ENCODE peak calls at places on chromosomes 4 and X, in six cellular contexts. One of them, this sample, is unnamed.

GRCh38 chr4:184387351-184387750 is 87.0 kb downstream of the IRF2 start:
- DNase-seq in posterior vena cava: no peak
- DNase-seq in stimulated activated CD4-positive, alpha-beta T cell treated with anti-CD3 and anti-CD28 coated beads, TNF-alpha, amount 100 ng/mL, for 4 hours: no peak
- DNase-seq in upper lobe of right lung: no peak
- DNase-seq in right cardiac atrium: no peak
- DNase-seq in fibroblast of lung: no peak
- DNase-seq in this sample: no peak

GRCh38 chr4:110059556-110060191 is 138.7 kb downstream of the ELOVL6 start:
- DNase-seq in posterior vena cava: no peak
- DNase-seq in stimulated activated CD4-positive, alpha-beta T cell treated with anti-CD3 and anti-CD28 coated beads, TNF-alpha, amount 100 ng/mL, for 4 hours: no peak
- DNase-seq in upper lobe of right lung: no peak
- DNase-seq in right cardiac atrium: no peak
- DNase-seq in fibroblast of lung: no peak
- DNase-seq in this sample: no peak

GRCh38 chr4:56301181-56302076 is 85.9 kb downstream of the AASDH start:
- DNase-seq in posterior vena cava: peak
- DNase-seq in stimulated activated CD4-positive, alpha-beta T cell treated with anti-CD3 and anti-CD28 coated beads, TNF-alpha, amount 100 ng/mL, for 4 hours: peak
- DNase-seq in upper lobe of right lung: no peak
- DNase-seq in right cardiac atrium: peak
- DNase-seq in fibroblast of lung: peak
- DNase-seq in this sample: peak

GRCh38 chr4:120018786-120019185 is 47.9 kb downstream of the MAD2L1 start:
- DNase-seq in posterior vena cava: no peak
- DNase-seq in stimulated activated CD4-positive, alpha-beta T cell treated with anti-CD3 and anti-CD28 coated beads, TNF-alpha, amount 100 ng/mL, for 4 hours: no peak
- DNase-seq in upper lobe of right lung: no peak
- DNase-seq in right cardiac atrium: no peak
- DNase-seq in fibroblast of lung: peak
- DNase-seq in this sample: no peak

GRCh38 chr4:73019462-73020047 is 50.0 kb downstream of the COX18 start:
- DNase-seq in posterior vena cava: no peak
- DNase-seq in stimulated activated CD4-positive, alpha-beta T cell treated with anti-CD3 and anti-CD28 coated beads, TNF-alpha, amount 100 ng/mL, for 4 hours: no peak
- DNase-seq in upper lobe of right lung: no peak
- DNase-seq in right cardiac atrium: no peak
- DNase-seq in fibroblast of lung: peak
- DNase-seq in this sample: peak

GRCh38 chrX:103404225-103405008 is 28.1 kb downstream of the BEX3 start:
- DNase-seq in posterior vena cava: peak
- DNase-seq in stimulated activated CD4-positive, alpha-beta T cell treated with anti-CD3 and anti-CD28 coated beads, TNF-alpha, amount 100 ng/mL, for 4 hours: no peak
- DNase-seq in upper lobe of right lung: peak
- DNase-seq in right cardiac atrium: peak
- DNase-seq in fibroblast of lung: peak
- DNase-seq in this sample: peak

GRCh38 chr4:84342161-84342560 is 156.9 kb downstream of the NKX6-1 start:
- DNase-seq in posterior vena cava: no peak
- DNase-seq in stimulated activated CD4-positive, alpha-beta T cell treated with anti-CD3 and anti-CD28 coated beads, TNF-alpha, amount 100 ng/mL, for 4 hours: no peak
- DNase-seq in upper lobe of right lung: no peak
- DNase-seq in right cardiac atrium: no peak
- DNase-seq in fibroblast of lung: no peak
- DNase-seq in this sample: no peak

GRCh38 chr4:166198041-166198440 is 325.0 kb downstream of the TLL1 start:
- DNase-seq in posterior vena cava: no peak
- DNase-seq in stimulated activated CD4-positive, alpha-beta T cell treated with anti-CD3 and anti-CD28 coated beads, TNF-alpha, amount 100 ng/mL, for 4 hours: no peak
- DNase-seq in upper lobe of right lung: no peak
- DNase-seq in right cardiac atrium: no peak
- DNase-seq in fibroblast of lung: no peak
- DNase-seq in this sample: peak

GRCh38 chr4:163404080-163404479 is 60.4 kb downstream of the NPY5R start:
- DNase-seq in posterior vena cava: no peak
- DNase-seq in stimulated activated CD4-positive, alpha-beta T cell treated with anti-CD3 and anti-CD28 coated beads, TNF-alpha, amount 100 ng/mL, for 4 hours: no peak
- DNase-seq in upper lobe of right lung: no peak
- DNase-seq in right cardiac atrium: no peak
- DNase-seq in fibroblast of lung: no peak
- DNase-seq in this sample: no peak

GRCh38 chr4:83036991-83037390 is 2.0 kb downstream of the COPS4 start:
- DNase-seq in posterior vena cava: no peak
- DNase-seq in stimulated activated CD4-positive, alpha-beta T cell treated with anti-CD3 and anti-CD28 coated beads, TNF-alpha, amount 100 ng/mL, for 4 hours: no peak
- DNase-seq in upper lobe of right lung: no peak
- DNase-seq in right cardiac atrium: no peak
- DNase-seq in fibroblast of lung: no peak
- DNase-seq in this sample: no peak

GRCh38 chr4:174826660-174827059 is 2.4 kb downstream of the GLRA3 start:
- DNase-seq in posterior vena cava: no peak
- DNase-seq in stimulated activated CD4-positive, alpha-beta T cell treated with anti-CD3 and anti-CD28 coated beads, TNF-alpha, amount 100 ng/mL, for 4 hours: no peak
- DNase-seq in upper lobe of right lung: no peak
- DNase-seq in right cardiac atrium: no peak
- DNase-seq in fibroblast of lung: no peak
- DNase-seq in this sample: no peak

GRCh38 chrX:74931214-74931613 is 6.0 kb upstream of the NEXMIF start:
- DNase-seq in posterior vena cava: no peak
- DNase-seq in stimulated activated CD4-positive, alpha-beta T cell treated with anti-CD3 and anti-CD28 coated beads, TNF-alpha, amount 100 ng/mL, for 4 hours: no peak
- DNase-seq in upper lobe of right lung: no peak
- DNase-seq in right cardiac atrium: no peak
- DNase-seq in fibroblast of lung: no peak
- DNase-seq in this sample: no peak

GRCh38 chr4:53702334-53703266 is 111.3 kb upstream of the LNX1 start:
- DNase-seq in posterior vena cava: peak
- DNase-seq in stimulated activated CD4-positive, alpha-beta T cell treated with anti-CD3 and anti-CD28 coated beads, TNF-alpha, amount 100 ng/mL, for 4 hours: no peak
- DNase-seq in upper lobe of right lung: peak
- DNase-seq in right cardiac atrium: peak
- DNase-seq in fibroblast of lung: peak
- DNase-seq in this sample: peak

GRCh38 chr4:338759-339097 is 1.1 kb downstream of the ZNF141 start:
- DNase-seq in posterior vena cava: no peak
- DNase-seq in stimulated activated CD4-positive, alpha-beta T cell treated with anti-CD3 and anti-CD28 coated beads, TNF-alpha, amount 100 ng/mL, for 4 hours: no peak
- DNase-seq in upper lobe of right lung: no peak
- DNase-seq in right cardiac atrium: peak
- DNase-seq in fibroblast of lung: no peak
- DNase-seq in this sample: no peak

GRCh38 chrX:11757729-11758399 is at the start of gene MSL3:
- DNase-seq in posterior vena cava: peak
- DNase-seq in stimulated activated CD4-positive, alpha-beta T cell treated with anti-CD3 and anti-CD28 coated beads, TNF-alpha, amount 100 ng/mL, for 4 hours: peak
- DNase-seq in upper lobe of right lung: peak
- DNase-seq in right cardiac atrium: peak
- DNase-seq in fibroblast of lung: peak
- DNase-seq in this sample: peak

GRCh38 chrX:47232197-47232802 is 509 bp upstream of the USP11 start:
- DNase-seq in posterior vena cava: peak
- DNase-seq in stimulated activated CD4-positive, alpha-beta T cell treated with anti-CD3 and anti-CD28 coated beads, TNF-alpha, amount 100 ng/mL, for 4 hours: no peak
- DNase-seq in upper lobe of right lung: no peak
- DNase-seq in right cardiac atrium: no peak
- DNase-seq in fibroblast of lung: no peak
- DNase-seq in this sample: no peak

GRCh38 chrX:150842198-150842553 is 56.3 kb downstream of the CD99L2 start:
- DNase-seq in posterior vena cava: no peak
- DNase-seq in stimulated activated CD4-positive, alpha-beta T cell treated with anti-CD3 and anti-CD28 coated beads, TNF-alpha, amount 100 ng/mL, for 4 hours: no peak
- DNase-seq in upper lobe of right lung: no peak
- DNase-seq in right cardiac atrium: no peak
- DNase-seq in fibroblast of lung: no peak
- DNase-seq in this sample: no peak

GRCh38 chr4:101037938-101038413 is 309.4 kb downstream of the PPP3CA start:
- DNase-seq in posterior vena cava: no peak
- DNase-seq in stimulated activated CD4-positive, alpha-beta T cell treated with anti-CD3 and anti-CD28 coated beads, TNF-alpha, amount 100 ng/mL, for 4 hours: no peak
- DNase-seq in upper lobe of right lung: no peak
- DNase-seq in right cardiac atrium: no peak
- DNase-seq in fibroblast of lung: peak
- DNase-seq in this sample: no peak

GRCh38 chr4:1208970-1209704 is 36.8 kb upstream of the SPON2 start:
- DNase-seq in posterior vena cava: peak
- DNase-seq in stimulated activated CD4-positive, alpha-beta T cell treated with anti-CD3 and anti-CD28 coated beads, TNF-alpha, amount 100 ng/mL, for 4 hours: no peak
- DNase-seq in upper lobe of right lung: peak
- DNase-seq in right cardiac atrium: peak
- DNase-seq in fibroblast of lung: peak
- DNase-seq in this sample: no peak

GRCh38 chrX:9337056-9337455 is 127.8 kb upstream of the TBL1X start:
- DNase-seq in posterior vena cava: no peak
- DNase-seq in stimulated activated CD4-positive, alpha-beta T cell treated with anti-CD3 and anti-CD28 coated beads, TNF-alpha, amount 100 ng/mL, for 4 hours: no peak
- DNase-seq in upper lobe of right lung: no peak
- DNase-seq in right cardiac atrium: peak
- DNase-seq in fibroblast of lung: peak
- DNase-seq in this sample: no peak

GRCh38 chr4:72451349-72451748 is 117.7 kb downstream of the ADAMTS3 start:
- DNase-seq in posterior vena cava: peak
- DNase-seq in stimulated activated CD4-positive, alpha-beta T cell treated with anti-CD3 and anti-CD28 coated beads, TNF-alpha, amount 100 ng/mL, for 4 hours: no peak
- DNase-seq in upper lobe of right lung: no peak
- DNase-seq in right cardiac atrium: peak
- DNase-seq in fibroblast of lung: no peak
- DNase-seq in this sample: no peak

GRCh38 chrX:116238866-116239265 is 68.3 kb downstream of the AGTR2 start:
- DNase-seq in posterior vena cava: no peak
- DNase-seq in stimulated activated CD4-positive, alpha-beta T cell treated with anti-CD3 and anti-CD28 coated beads, TNF-alpha, amount 100 ng/mL, for 4 hours: no peak
- DNase-seq in upper lobe of right lung: no peak
- DNase-seq in right cardiac atrium: no peak
- DNase-seq in fibroblast of lung: no peak
- DNase-seq in this sample: no peak

GRCh38 chrX:25206761-25207160 is 191.0 kb upstream of the ARX start:
- DNase-seq in posterior vena cava: no peak
- DNase-seq in stimulated activated CD4-positive, alpha-beta T cell treated with anti-CD3 and anti-CD28 coated beads, TNF-alpha, amount 100 ng/mL, for 4 hours: no peak
- DNase-seq in upper lobe of right lung: no peak
- DNase-seq in right cardiac atrium: no peak
- DNase-seq in fibroblast of lung: peak
- DNase-seq in this sample: no peak

GRCh38 chr4:11098461-11098860 is 330.2 kb downstream of the HS3ST1 start:
- DNase-seq in posterior vena cava: no peak
- DNase-seq in stimulated activated CD4-positive, alpha-beta T cell treated with anti-CD3 and anti-CD28 coated beads, TNF-alpha, amount 100 ng/mL, for 4 hours: no peak
- DNase-seq in upper lobe of right lung: no peak
- DNase-seq in right cardiac atrium: no peak
- DNase-seq in fibroblast of lung: no peak
- DNase-seq in this sample: no peak

GRCh38 chrX:74906427-74906826 is 18.8 kb downstream of the NEXMIF start:
- DNase-seq in posterior vena cava: no peak
- DNase-seq in stimulated activated CD4-positive, alpha-beta T cell treated with anti-CD3 and anti-CD28 coated beads, TNF-alpha, amount 100 ng/mL, for 4 hours: no peak
- DNase-seq in upper lobe of right lung: no peak
- DNase-seq in right cardiac atrium: no peak
- DNase-seq in fibroblast of lung: no peak
- DNase-seq in this sample: no peak

GRCh38 chr4:109419679-109420078 is 13.9 kb upstream of the SEC24B start:
- DNase-seq in posterior vena cava: no peak
- DNase-seq in stimulated activated CD4-positive, alpha-beta T cell treated with anti-CD3 and anti-CD28 coated beads, TNF-alpha, amount 100 ng/mL, for 4 hours: no peak
- DNase-seq in upper lobe of right lung: no peak
- DNase-seq in right cardiac atrium: no peak
- DNase-seq in fibroblast of lung: peak
- DNase-seq in this sample: no peak

GRCh38 chr4:72896515-72896914 is 173.0 kb downstream of the COX18 start:
- DNase-seq in posterior vena cava: no peak
- DNase-seq in stimulated activated CD4-positive, alpha-beta T cell treated with anti-CD3 and anti-CD28 coated beads, TNF-alpha, amount 100 ng/mL, for 4 hours: no peak
- DNase-seq in upper lobe of right lung: no peak
- DNase-seq in right cardiac atrium: no peak
- DNase-seq in fibroblast of lung: peak
- DNase-seq in this sample: no peak

GRCh38 chr4:40628888-40629287 is 776 bp downstream of the RBM47 start:
- DNase-seq in posterior vena cava: no peak
- DNase-seq in stimulated activated CD4-positive, alpha-beta T cell treated with anti-CD3 and anti-CD28 coated beads, TNF-alpha, amount 100 ng/mL, for 4 hours: no peak
- DNase-seq in upper lobe of right lung: no peak
- DNase-seq in right cardiac atrium: no peak
- DNase-seq in fibroblast of lung: no peak
- DNase-seq in this sample: peak

GRCh38 chr4:149881744-149882143 is 66.1 kb upstream of the IQCM start:
- DNase-seq in posterior vena cava: no peak
- DNase-seq in stimulated activated CD4-positive, alpha-beta T cell treated with anti-CD3 and anti-CD28 coated beads, TNF-alpha, amount 100 ng/mL, for 4 hours: no peak
- DNase-seq in upper lobe of right lung: no peak
- DNase-seq in right cardiac atrium: no peak
- DNase-seq in fibroblast of lung: no peak
- DNase-seq in this sample: no peak

This sample was measured in PC-9.